ENCODE peak calls at places on chromosome 3, in ten cellular contexts. H is activated T-cell treated with anti-CD3 and anti-CD28 coated beads for 48 hours, B is omental fat pad, E is posterior vena cava, X is colonic mucosa, T is fibroblast of the conjunctiva, U is stomach, N is nucleus accumbens, D is mucosa of gallbladder, J is stromal cell of bone marrow. A is an unnamed sample.

GRCh38 chr3:12195231-12195630 is 36.5 kb upstream of the TIMP4 start:
- DNase-seq in H (no peak), X (no peak), U (no peak), B (no peak), J (no peak), E (no peak), D (no peak), T (no peak), N (no peak), A (no peak)

GRCh38 chr3:23117856-23118255 is 85.3 kb upstream of the UBE2E2 start:
- DNase-seq in T (no peak), U (no peak), H (no peak), X (no peak), E (no peak), B (no peak), D (no peak), N (no peak), J (no peak), A (no peak)

GRCh38 chr3:13282986-13283876 is 136.9 kb downstream of the NUP210 start:
- DNase-seq in N (no peak), E (peak; percentile 76), X (no peak), T (no peak), B (no peak), U (no peak), H (peak; percentile 28), J (no peak), D (no peak), A (no peak)

GRCh38 chr3:138594150-138594934 is at the start of gene CEP70:
- DNase-seq in J (peak; percentile 92), U (peak; percentile 95), T (peak; percentile 93), E (peak; percentile 97), N (no peak), X (peak; percentile 96), H (peak; percentile 84), B (peak; percentile 88), D (peak; percentile 94), A (peak; percentile 91)

GRCh38 chr3:73765878-73766564 is 141.3 kb upstream of the PDZRN3 start:
- DNase-seq in D (no peak), T (peak; percentile 60), H (no peak), N (no peak), J (no peak), U (no peak), X (no peak), B (no peak), E (no peak), A (no peak)

GRCh38 chr3:114370537-114371174 is 76.8 kb downstream of the TIGIT start:
- DNase-seq in U (no peak), T (no peak), X (no peak), B (no peak), J (no peak), H (no peak), E (no peak), D (no peak), N (no peak), A (peak; percentile 52)

GRCh38 chr3:158100681-158101080 is 5.5 kb downstream of the SHOX2 start:
- DNase-seq in X (no peak), B (no peak), E (no peak), N (no peak), D (no peak), H (no peak), T (no peak), U (no peak), J (no peak), A (no peak)

GRCh38 chr3:38662544-38662943 is 13.1 kb upstream of the SCN5A start:
- DNase-seq in H (no peak), J (no peak), T (no peak), E (no peak), D (no peak), B (no peak), X (no peak), N (no peak), U (no peak), A (no peak)

GRCh38 chr3:36763850-36764703 is at the start of gene DCLK3:
- DNase-seq in D (no peak), X (no peak), N (peak; percentile 74), T (no peak), J (no peak), H (peak; percentile 12), E (no peak), B (no peak), U (no peak), A (no peak)

GRCh38 chr3:39114456-39114855 is 7.0 kb downstream of the TTC21A start:
- DNase-seq in U (no peak), D (no peak), T (no peak), H (no peak), X (no peak), E (peak; percentile 42), J (no peak), N (no peak), B (no peak), A (no peak)

GRCh38 chr3:150259526-150260145 is 148.5 kb upstream of the TSC22D2 start:
- DNase-seq in H (no peak), X (no peak), D (no peak), B (no peak), E (no peak), J (no peak), N (no peak), U (no peak), T (no peak), A (no peak)

GRCh38 chr3:151479452-151479851 is 18.6 kb upstream of the IGSF10 start:
- DNase-seq in T (no peak), E (no peak), D (no peak), J (no peak), N (no peak), X (no peak), B (no peak), H (no peak), U (no peak), A (no peak)

GRCh38 chr3:187736418-187736871 is 8.8 kb downstream of the BCL6 start:
- DNase-seq in J (no peak), D (peak; percentile 26), U (no peak), B (no peak), N (no peak), X (no peak), T (no peak), E (no peak), H (no peak), A (no peak)

GRCh38 chr3:116663161-116663885 is 46.3 kb upstream of the TUSC7 start:
- DNase-seq in E (no peak), H (no peak), X (no peak), U (no peak), J (no peak), T (no peak), N (no peak), D (no peak), B (no peak), A (no peak)

GRCh38 chr3:150022406-150023238 is 51.9 kb upstream of the PFN2 start:
- DNase-seq in J (no peak), H (no peak), E (no peak), D (no peak), N (no peak), B (no peak), U (no peak), X (peak; percentile 53), T (no peak), A (no peak)

GRCh38 chr3:151721294-151721693 is 12.4 kb upstream of the AADACL2 start:
- DNase-seq in B (no peak), J (no peak), H (no peak), U (no peak), E (no peak), D (no peak), X (no peak), T (no peak), N (no peak), A (no peak)

GRCh38 chr3:113736548-113737089 is 9.4 kb downstream of the NAA50 start:
- DNase-seq in H (no peak), B (no peak), D (no peak), X (no peak), J (no peak), E (no peak), T (peak; percentile 69), U (no peak), N (no peak), A (no peak)

GRCh38 chr3:128787256-128788253 is 61.6 kb downstream of the RAB7A start:
- DNase-seq in X (peak; percentile 34), N (no peak), E (no peak), U (no peak), D (no peak), H (no peak), T (no peak), B (no peak), J (no peak), A (no peak)

GRCh38 chr3:39013921-39014509 is 37.7 kb downstream of the SCN11A start:
- DNase-seq in D (no peak), J (no peak), E (no peak), N (no peak), X (no peak), H (no peak), B (no peak), T (no peak), U (no peak), A (no peak)

GRCh38 chr3:112405845-112406244 is 72.9 kb downstream of the CD200 start:
- DNase-seq in N (no peak), E (no peak), U (no peak), X (no peak), H (peak; percentile 36), D (no peak), J (no peak), T (no peak), B (no peak), A (no peak)

A was measured in iPS DF 6.9.